ENCODE peak calls at places on chromosomes 2 and 18, in four cellular contexts. E is kidney glomerular epithelial cell; W is GM19239; N is activated CD4-positive, alpha-beta T cell treated with anti-CD3 and anti-CD28 coated beads, Interleukin-2, amount 50 U/mL, for 4 hours. G is an unnamed sample.

GRCh38 chr2:70921839-70922590 is 13.7 kb upstream of the ATP6V1B1 start:
- DNase-seq in E (no peak), N (no peak), W (no peak), G (no peak)

GRCh38 chr2:22037274-22037673 is 913.5 kb downstream of the TDRD15 start:
- DNase-seq in N (no peak), E (no peak), W (no peak), G (no peak)

GRCh38 chr18:79528846-79529245 is 133.1 kb downstream of the NFATC1 start:
- DNase-seq in N (peak; percentile 81), E (peak; percentile 78), W (peak; percentile 86), G (peak; percentile 55)

GRCh38 chr18:49183921-49184320 is 233.2 kb upstream of the SMAD7 start:
- DNase-seq in E (no peak), N (no peak), W (no peak), G (no peak)

GRCh38 chr2:142707318-142707717 is 170.1 kb upstream of the KYNU start:
- DNase-seq in E (no peak), W (no peak), N (no peak), G (no peak)

GRCh38 chr2:111052621-111053020 is 68.1 kb upstream of the BCL2L11 start:
- DNase-seq in E (no peak), W (no peak), N (no peak), G (no peak)

GRCh38 chr2:127288274-127288673 is 5.7 kb downstream of the ERCC3 start:
- DNase-seq in N (no peak), E (no peak), W (no peak), G (no peak)

GRCh38 chr2:235768606-235769005 is 274.8 kb downstream of the AGAP1 start:
- DNase-seq in W (no peak), N (no peak), E (no peak), G (no peak)

GRCh38 chr2:25373269-25373981 is 31.7 kb upstream of the DNMT3A start:
- DNase-seq in E (no peak), W (no peak), N (no peak), G (no peak)

GRCh38 chr2:177325554-177325953 is 61.0 kb upstream of the NFE2L2 start:
- DNase-seq in N (no peak), W (no peak), E (peak; percentile 86), G (no peak)

GRCh38 chr2:36352024-36352398 is 3.6 kb upstream of the CRIM1 start:
- DNase-seq in N (no peak), E (peak; percentile 55), W (no peak), G (peak; percentile 60)

GRCh38 chr2:71631411-71631931 is 178.1 kb downstream of the DYSF start:
- DNase-seq in E (no peak), N (no peak), W (no peak), G (no peak)

GRCh38 chr2:189631849-189632248 is 29.4 kb upstream of the ASNSD1 start:
- DNase-seq in N (no peak), W (no peak), E (no peak), G (no peak)